ENCODE peak calls at places on chromosome 3, in six cellular contexts. One of them, this sample, is unnamed.

GRCh38 chr3:189233225-189233858 is 61.6 kb downstream of the TPRG1 start:
- DNase-seq in cardiac muscle cell: peak; percentile 84
- DNase-seq in activated CD8-positive, alpha-beta memory T cell treated with anti-CD3 and anti-CD28 coated beads for 24 hours: no peak
- DNase-seq in HL-60: no peak
- DNase-seq in WERI-Rb-1: peak; percentile 26
- DNase-seq in NCI-H1436: peak; percentile 79
- DNase-seq in this sample: peak; percentile 79

GRCh38 chr3:124761935-124762334 is 31.7 kb downstream of the UMPS start:
- DNase-seq in cardiac muscle cell: no peak
- DNase-seq in activated CD8-positive, alpha-beta memory T cell treated with anti-CD3 and anti-CD28 coated beads for 24 hours: no peak
- DNase-seq in HL-60: no peak
- DNase-seq in WERI-Rb-1: no peak
- DNase-seq in NCI-H1436: no peak
- DNase-seq in this sample: no peak

GRCh38 chr3:133490468-133491351 is 82.8 kb upstream of the CDV3 start:
- DNase-seq in cardiac muscle cell: no peak
- DNase-seq in activated CD8-positive, alpha-beta memory T cell treated with anti-CD3 and anti-CD28 coated beads for 24 hours: peak; percentile 87
- DNase-seq in HL-60: no peak
- DNase-seq in WERI-Rb-1: no peak
- DNase-seq in NCI-H1436: no peak
- DNase-seq in this sample: no peak

GRCh38 chr3:118472586-118472985 is 562.1 kb downstream of the IGSF11 start:
- DNase-seq in cardiac muscle cell: peak; percentile 3
- DNase-seq in activated CD8-positive, alpha-beta memory T cell treated with anti-CD3 and anti-CD28 coated beads for 24 hours: no peak
- DNase-seq in HL-60: no peak
- DNase-seq in WERI-Rb-1: no peak
- DNase-seq in NCI-H1436: no peak
- DNase-seq in this sample: peak; percentile 28

GRCh38 chr3:94896994-94897393 is 834.1 kb downstream of the NSUN3 start:
- DNase-seq in cardiac muscle cell: no peak
- DNase-seq in activated CD8-positive, alpha-beta memory T cell treated with anti-CD3 and anti-CD28 coated beads for 24 hours: no peak
- DNase-seq in HL-60: no peak
- DNase-seq in WERI-Rb-1: no peak
- DNase-seq in NCI-H1436: no peak
- DNase-seq in this sample: no peak

GRCh38 chr3:27679691-27680090 is 42.4 kb downstream of the EOMES start:
- DNase-seq in cardiac muscle cell: no peak
- DNase-seq in activated CD8-positive, alpha-beta memory T cell treated with anti-CD3 and anti-CD28 coated beads for 24 hours: no peak
- DNase-seq in HL-60: no peak
- DNase-seq in WERI-Rb-1: no peak
- DNase-seq in NCI-H1436: no peak
- DNase-seq in this sample: no peak

GRCh38 chr3:9102240-9102841 is 139.1 kb upstream of the RAD18 start:
- DNase-seq in cardiac muscle cell: no peak
- DNase-seq in activated CD8-positive, alpha-beta memory T cell treated with anti-CD3 and anti-CD28 coated beads for 24 hours: no peak
- DNase-seq in HL-60: no peak
- DNase-seq in WERI-Rb-1: no peak
- DNase-seq in NCI-H1436: peak; percentile 14
- DNase-seq in this sample: peak; percentile 60

GRCh38 chr3:42061711-42062408 is 29.3 kb upstream of the TRAK1 start:
- DNase-seq in cardiac muscle cell: peak; percentile 92
- DNase-seq in activated CD8-positive, alpha-beta memory T cell treated with anti-CD3 and anti-CD28 coated beads for 24 hours: no peak
- DNase-seq in HL-60: no peak
- DNase-seq in WERI-Rb-1: no peak
- DNase-seq in NCI-H1436: no peak
- DNase-seq in this sample: peak; percentile 86

GRCh38 chr3:155244206-155244605 is 49.3 kb downstream of the STRIT1 start:
- DNase-seq in cardiac muscle cell: peak; percentile 45
- DNase-seq in activated CD8-positive, alpha-beta memory T cell treated with anti-CD3 and anti-CD28 coated beads for 24 hours: no peak
- DNase-seq in HL-60: no peak
- DNase-seq in WERI-Rb-1: no peak
- DNase-seq in NCI-H1436: no peak
- DNase-seq in this sample: no peak

GRCh38 chr3:48426944-48427629 is 2.8 kb downstream of the PLXNB1 start:
- DNase-seq in cardiac muscle cell: no peak
- DNase-seq in activated CD8-positive, alpha-beta memory T cell treated with anti-CD3 and anti-CD28 coated beads for 24 hours: no peak
- DNase-seq in HL-60: no peak
- DNase-seq in WERI-Rb-1: no peak
- DNase-seq in NCI-H1436: no peak
- DNase-seq in this sample: no peak

GRCh38 chr3:156633335-156633734 is 41.1 kb upstream of the TIPARP start:
- DNase-seq in cardiac muscle cell: peak; percentile 86
- DNase-seq in activated CD8-positive, alpha-beta memory T cell treated with anti-CD3 and anti-CD28 coated beads for 24 hours: no peak
- DNase-seq in HL-60: no peak
- DNase-seq in WERI-Rb-1: no peak
- DNase-seq in NCI-H1436: no peak
- DNase-seq in this sample: peak; percentile 88

GRCh38 chr3:185503467-185503975 is 4.7 kb upstream of the TMEM41A start:
- DNase-seq in cardiac muscle cell: no peak
- DNase-seq in activated CD8-positive, alpha-beta memory T cell treated with anti-CD3 and anti-CD28 coated beads for 24 hours: no peak
- DNase-seq in HL-60: no peak
- DNase-seq in WERI-Rb-1: no peak
- DNase-seq in NCI-H1436: no peak
- DNase-seq in this sample: no peak

GRCh38 chr3:72011495-72011894 is 226.5 kb upstream of the PROK2 start:
- DNase-seq in cardiac muscle cell: peak; percentile 69
- DNase-seq in activated CD8-positive, alpha-beta memory T cell treated with anti-CD3 and anti-CD28 coated beads for 24 hours: no peak
- DNase-seq in HL-60: no peak
- DNase-seq in WERI-Rb-1: no peak
- DNase-seq in NCI-H1436: no peak
- DNase-seq in this sample: peak; percentile 94

GRCh38 chr3:86180696-86181095 is 810.3 kb downstream of the VGLL3 start:
- DNase-seq in cardiac muscle cell: no peak
- DNase-seq in activated CD8-positive, alpha-beta memory T cell treated with anti-CD3 and anti-CD28 coated beads for 24 hours: no peak
- DNase-seq in HL-60: no peak
- DNase-seq in WERI-Rb-1: peak; percentile 25
- DNase-seq in NCI-H1436: no peak
- DNase-seq in this sample: peak; percentile 39

GRCh38 chr3:196502775-196503181 is 790 bp downstream of the RNF168 start:
- DNase-seq in cardiac muscle cell: peak; percentile 89
- DNase-seq in activated CD8-positive, alpha-beta memory T cell treated with anti-CD3 and anti-CD28 coated beads for 24 hours: peak; percentile 84
- DNase-seq in HL-60: peak; percentile 45
- DNase-seq in WERI-Rb-1: peak; percentile 7
- DNase-seq in NCI-H1436: peak; percentile 20
- DNase-seq in this sample: peak; percentile 91

GRCh38 chr3:37909067-37909911 is 47.6 kb downstream of the CTDSPL start:
- DNase-seq in cardiac muscle cell: peak; percentile 72
- DNase-seq in activated CD8-positive, alpha-beta memory T cell treated with anti-CD3 and anti-CD28 coated beads for 24 hours: no peak
- DNase-seq in HL-60: no peak
- DNase-seq in WERI-Rb-1: no peak
- DNase-seq in NCI-H1436: no peak
- DNase-seq in this sample: peak; percentile 16

GRCh38 chr3:152353578-152353977 is 84.8 kb downstream of the MBNL1 start:
- DNase-seq in cardiac muscle cell: no peak
- DNase-seq in activated CD8-positive, alpha-beta memory T cell treated with anti-CD3 and anti-CD28 coated beads for 24 hours: no peak
- DNase-seq in HL-60: no peak
- DNase-seq in WERI-Rb-1: no peak
- DNase-seq in NCI-H1436: no peak
- DNase-seq in this sample: no peak

GRCh38 chr3:3107181-3107580 is 3.0 kb downstream of the IL5RA start:
- DNase-seq in cardiac muscle cell: no peak
- DNase-seq in activated CD8-positive, alpha-beta memory T cell treated with anti-CD3 and anti-CD28 coated beads for 24 hours: no peak
- DNase-seq in HL-60: no peak
- DNase-seq in WERI-Rb-1: no peak
- DNase-seq in NCI-H1436: no peak
- DNase-seq in this sample: no peak

This sample was measured in astrocyte of the hippocampus.